ENCODE peak calls at places on chromosomes 12 and 14, in six cellular contexts. Q, L, Z, C, D and M are unnamed samples.

GRCh38 chr12:1810201-1810930 is 10.0 kb upstream of the LRTM2 start:
- DNase-seq in Q (no peak), L (no peak), Z (no peak), C (no peak), D (no peak), M (peak; percentile 45)

GRCh38 chr12:22283508-22283907 is 51.0 kb downstream of the ST8SIA1 start:
- DNase-seq in Q (no peak), L (no peak), Z (no peak), C (no peak), D (no peak), M (no peak)

GRCh38 chr12:1758887-1759286 is 61.5 kb upstream of the LRTM2 start:
- DNase-seq in Q (no peak), L (no peak), Z (no peak), C (no peak), D (no peak), M (no peak)

GRCh38 chr14:49970474-49971147 is 77.7 kb downstream of the ARF6 start:
- DNase-seq in Q (no peak), L (no peak), Z (no peak), C (peak; percentile 32), D (no peak), M (no peak)

GRCh38 chr12:47361389-47362031 is 281.8 kb upstream of the AMIGO2 start:
- DNase-seq in Q (no peak), L (no peak), Z (no peak), C (peak; percentile 21), D (no peak), M (no peak)

GRCh38 chr12:31900271-31900670 is 58.9 kb upstream of the RESF1 start:
- DNase-seq in Q (no peak), L (no peak), Z (no peak), C (no peak), D (no peak), M (no peak)

GRCh38 chr14:67319142-67319541 is 40.5 kb downstream of the ATP6V1D start:
- DNase-seq in Q (no peak), L (no peak), Z (no peak), C (no peak), D (no peak), M (peak; percentile 97)

GRCh38 chr12:74847169-74847568 is 309.5 kb downstream of the ATXN7L3B start:
- DNase-seq in Q (no peak), L (no peak), Z (no peak), C (no peak), D (no peak), M (no peak)

GRCh38 chr12:9848899-9849298 is 20.3 kb downstream of the CLEC2B start:
- DNase-seq in Q (no peak), L (no peak), Z (no peak), C (no peak), D (no peak), M (no peak)

GRCh38 chr12:2053675-2054070 is 886 bp downstream of the CACNA1C start:
- DNase-seq in Q (peak; percentile 34), L (no peak), Z (no peak), C (peak; percentile 13), D (no peak), M (peak; percentile 34)

GRCh38 chr14:92528486-92529100 is 15.0 kb downstream of the RIN3 start:
- DNase-seq in Q (no peak), L (no peak), Z (no peak), C (no peak), D (no peak), M (no peak)

GRCh38 chr12:6899837-6900519 is 4.6 kb upstream of the LRRC23 start:
- DNase-seq in Q (peak; percentile 18), L (no peak), Z (no peak), C (no peak), D (no peak), M (no peak)

GRCh38 chr12:32821293-32822089 is 65.8 kb upstream of the YARS2 start:
- DNase-seq in Q (no peak), L (no peak), Z (no peak), C (no peak), D (no peak), M (peak; percentile 13)

GRCh38 chr14:50675597-50675996 is 7.5 kb upstream of the SAV1 start:
- DNase-seq in Q (no peak), L (no peak), Z (no peak), C (no peak), D (no peak), M (no peak)

GRCh38 chr14:87133073-87133815 is 859.7 kb downstream of the GALC start:
- DNase-seq in Q (no peak), L (no peak), Z (no peak), C (no peak), D (no peak), M (no peak)

GRCh38 chr14:43795600-43796228 is 711.4 kb downstream of the FSCB start:
- DNase-seq in Q (no peak), L (no peak), Z (no peak), C (no peak), D (no peak), M (no peak)

GRCh38 chr12:46266869-46267617 is 1.8 kb downstream of the SLC38A1 start:
- DNase-seq in Q (peak; percentile 67), L (peak; percentile 40), Z (no peak), C (peak; percentile 27), D (peak; percentile 59), M (no peak)

GRCh38 chr14:55807536-55807935 is 227.5 kb downstream of the KTN1 start:
- DNase-seq in Q (no peak), L (no peak), Z (no peak), C (no peak), D (no peak), M (no peak)

GRCh38 chr12:102064476-102064875 is 2.7 kb upstream of the WASHC3 start:
- DNase-seq in Q (no peak), L (no peak), Z (no peak), C (no peak), D (no peak), M (no peak)

GRCh38 chr14:99809376-99809775 is 16.2 kb downstream of the EML1 start:
- DNase-seq in Q (peak; percentile 40), L (no peak), Z (peak; percentile 28), C (no peak), D (no peak), M (no peak)

GRCh38 chr12:130335517-130336392 is 1.9 kb upstream of the PIWIL1 start:
- DNase-seq in Q (no peak), L (no peak), Z (no peak), C (peak; percentile 51), D (no peak), M (peak; percentile 38)

GRCh38 chr14:64704743-64705405 is 650 bp downstream of the PLEKHG3 start:
- DNase-seq in Q (no peak), L (no peak), Z (no peak), C (peak; percentile 39), D (no peak), M (no peak)

GRCh38 chr14:95741051-95741490 is 27.1 kb upstream of the TCL1A start:
- DNase-seq in Q (no peak), L (peak; percentile 3), Z (no peak), C (peak; percentile 51), D (no peak), M (peak; percentile 59)

GRCh38 chr12:124921200-124922008 is 7.0 kb upstream of the UBC start:
- DNase-seq in Q (peak; percentile 58), L (no peak), Z (no peak), C (no peak), D (peak; percentile 52), M (no peak)

GRCh38 chr12:5043589-5044419 is at the start of gene KCNA5:
- DNase-seq in Q (no peak), L (no peak), Z (no peak), C (no peak), D (no peak), M (no peak)

GRCh38 chr14:95315156-95315555 is 4.6 kb downstream of the CLMN start:
- DNase-seq in Q (no peak), L (no peak), Z (no peak), C (no peak), D (no peak), M (no peak)

GRCh38 chr14:62307844-62308243 is 545.6 kb downstream of the SNAPC1 start:
- DNase-seq in Q (no peak), L (no peak), Z (no peak), C (no peak), D (no peak), M (no peak)

GRCh38 chr12:49296836-49297694 is 2.1 kb downstream of the PRPH start:
- DNase-seq in Q (no peak), L (no peak), Z (no peak), C (peak; percentile 83), D (peak; percentile 26), M (peak; percentile 81)

GRCh38 chr12:75881910-75882309 is 149.7 kb downstream of the PHLDA1 start:
- DNase-seq in Q (no peak), L (no peak), Z (no peak), C (no peak), D (no peak), M (no peak)

GRCh38 chr12:2332266-2332665 is 279.5 kb downstream of the CACNA1C start:
- DNase-seq in Q (no peak), L (no peak), Z (no peak), C (no peak), D (no peak), M (no peak)

GRCh38 chr14:55781046-55781445 is 201.0 kb downstream of the KTN1 start:
- DNase-seq in Q (no peak), L (no peak), Z (no peak), C (no peak), D (no peak), M (no peak)

GRCh38 chr12:45468751-45469615 is 253.1 kb downstream of the ANO6 start:
- DNase-seq in Q (no peak), L (no peak), Z (no peak), C (no peak), D (no peak), M (no peak)

GRCh38 chr14:39491134-39491541 is 58.9 kb upstream of the FBXO33 start:
- DNase-seq in Q (no peak), L (no peak), Z (no peak), C (peak; percentile 18), D (no peak), M (peak; percentile 13)

GRCh38 chr12:27179399-27180214 is 64.5 kb upstream of the STK38L start:
- DNase-seq in Q (no peak), L (peak; percentile 81), Z (peak; percentile 25), C (peak; percentile 28), D (no peak), M (no peak)

GRCh38 chr14:75811862-75812505 is 150.9 kb downstream of the TTLL5 start:
- DNase-seq in Q (no peak), L (no peak), Z (no peak), C (no peak), D (no peak), M (no peak)

GRCh38 chr14:65600742-65601141 is 188.2 kb downstream of the FUT8 start:
- DNase-seq in Q (no peak), L (no peak), Z (no peak), C (no peak), D (no peak), M (no peak)

GRCh38 chr12:112473056-112473455 is 54.3 kb downstream of the PTPN11 start:
- DNase-seq in Q (no peak), L (no peak), Z (no peak), C (peak; percentile 17), D (no peak), M (no peak)